ENCODE peak calls at places on chromosomes 16 and 17, in four cellular contexts. G, S, J and A are unnamed samples.

GRCh38 chr17:60804831-60805230 is 127.2 kb downstream of the BCAS3 start:
- DNase-seq in S (no peak), G (no peak), J (no peak), A (no peak)

GRCh38 chr17:7221281-7222092 is 1.7 kb downstream of the ACADVL start:
- DNase-seq in S (no peak), J (no peak), G (no peak), A (no peak)

GRCh38 chr17:980406-981291 is 1.1 kb upstream of the NXN start:
- DNase-seq in G (peak; percentile 79), S (peak; percentile 88), J (peak; percentile 59), A (no peak)

GRCh38 chr16:1152651-1153259 is at the start of gene CACNA1H:
- DNase-seq in G (no peak), J (peak; percentile 58), S (no peak), A (no peak)

GRCh38 chr16:28121527-28121926 is 58.0 kb upstream of the GSG1L start:
- DNase-seq in S (no peak), G (no peak), J (no peak), A (no peak)

GRCh38 chr17:7654832-7655540 is 4.3 kb downstream of the ATP1B2 start:
- DNase-seq in G (no peak), J (no peak), S (peak; percentile 22), A (no peak)

GRCh38 chr16:49881890-49882289 is 26.0 kb upstream of the ZNF423 start:
- DNase-seq in G (no peak), J (no peak), S (no peak), A (no peak)

GRCh38 chr17:247767-248166 is 66.3 kb upstream of the DOC2B start:
- DNase-seq in S (no peak), G (no peak), J (no peak), A (no peak)

GRCh38 chr16:10181196-10182162 is 749 bp downstream of the GRIN2A start:
- DNase-seq in S (peak; percentile 70), G (peak; percentile 54), J (peak; percentile 82), A (no peak)

GRCh38 chr17:44942456-44942855 is 5.1 kb downstream of the KIF18B start:
- DNase-seq in G (no peak), S (no peak), J (no peak), A (no peak)

GRCh38 chr17:28570716-28571254 is 539 bp downstream of the PIGS start:
- DNase-seq in G (no peak), S (no peak), J (no peak), A (no peak)

DNA sequence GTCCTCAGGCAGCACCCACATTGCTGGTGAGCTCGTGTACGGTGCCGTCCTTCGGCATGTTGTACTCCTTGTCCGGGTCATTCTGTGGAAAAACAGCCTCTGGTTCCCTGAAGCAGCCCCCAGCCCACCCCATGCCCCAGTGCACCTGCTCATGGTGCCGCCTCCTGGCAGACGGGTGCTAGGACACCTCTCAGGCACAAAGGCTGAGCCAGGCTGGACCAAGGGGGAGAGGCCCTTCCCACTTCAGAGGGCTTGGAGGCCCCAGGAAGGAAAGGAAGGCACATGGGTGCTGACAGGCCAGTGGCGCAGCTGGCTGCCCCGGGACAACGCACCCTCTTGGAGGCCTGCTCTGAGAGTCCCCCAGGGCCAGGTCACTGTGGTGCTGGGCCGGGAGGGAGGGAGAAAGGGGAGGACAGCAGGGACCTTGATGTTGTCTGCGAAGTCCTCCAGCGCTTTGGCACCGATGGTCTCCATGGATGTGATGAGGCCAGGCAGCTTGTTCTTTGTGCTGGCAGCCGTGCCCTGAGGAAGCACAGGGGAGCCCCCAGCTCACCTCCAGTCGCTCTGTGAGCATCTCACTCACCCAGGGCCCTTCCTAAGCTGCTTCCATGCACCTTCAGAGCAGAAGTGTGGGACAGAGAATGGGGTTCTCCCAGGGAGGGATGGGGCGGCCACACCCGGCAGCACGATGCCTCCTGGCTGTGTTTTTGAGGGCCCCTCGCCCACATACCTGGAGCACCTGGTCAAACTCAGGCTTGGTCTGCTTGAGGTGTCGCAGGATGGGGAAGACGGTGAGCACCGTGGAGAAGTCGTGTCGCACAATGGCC is 9.3 kb downstream of the ZACN start:
- DNase-seq in G (no peak), S (no peak), J (no peak), A (no peak)
- TF ChIP-seq CTCF in G (no peak), S (no peak), J (no peak), A (peak; percentile 22)

GRCh38 chr17:29931253-29931932 is 1.4 kb upstream of the SSH2 start:
- DNase-seq in S (peak; percentile 82), G (peak; percentile 74), J (peak; percentile 29), A (peak; percentile 62)

GRCh38 chr17:29929006-29929543 is 953 bp downstream of the SSH2 start:
- DNase-seq in S (peak; percentile 32), G (no peak), J (no peak), A (peak; percentile 28)

GRCh38 chr17:29927546-29927945 is 2.5 kb downstream of the SSH2 start:
- DNase-seq in S (peak; percentile 25), J (no peak), G (no peak), A (no peak)

GRCh38 chr17:29930399-29931010 is 477 bp upstream of the SSH2 start:
- DNase-seq in G (no peak), S (peak; percentile 68), J (no peak), A (peak; percentile 28)

DNA sequence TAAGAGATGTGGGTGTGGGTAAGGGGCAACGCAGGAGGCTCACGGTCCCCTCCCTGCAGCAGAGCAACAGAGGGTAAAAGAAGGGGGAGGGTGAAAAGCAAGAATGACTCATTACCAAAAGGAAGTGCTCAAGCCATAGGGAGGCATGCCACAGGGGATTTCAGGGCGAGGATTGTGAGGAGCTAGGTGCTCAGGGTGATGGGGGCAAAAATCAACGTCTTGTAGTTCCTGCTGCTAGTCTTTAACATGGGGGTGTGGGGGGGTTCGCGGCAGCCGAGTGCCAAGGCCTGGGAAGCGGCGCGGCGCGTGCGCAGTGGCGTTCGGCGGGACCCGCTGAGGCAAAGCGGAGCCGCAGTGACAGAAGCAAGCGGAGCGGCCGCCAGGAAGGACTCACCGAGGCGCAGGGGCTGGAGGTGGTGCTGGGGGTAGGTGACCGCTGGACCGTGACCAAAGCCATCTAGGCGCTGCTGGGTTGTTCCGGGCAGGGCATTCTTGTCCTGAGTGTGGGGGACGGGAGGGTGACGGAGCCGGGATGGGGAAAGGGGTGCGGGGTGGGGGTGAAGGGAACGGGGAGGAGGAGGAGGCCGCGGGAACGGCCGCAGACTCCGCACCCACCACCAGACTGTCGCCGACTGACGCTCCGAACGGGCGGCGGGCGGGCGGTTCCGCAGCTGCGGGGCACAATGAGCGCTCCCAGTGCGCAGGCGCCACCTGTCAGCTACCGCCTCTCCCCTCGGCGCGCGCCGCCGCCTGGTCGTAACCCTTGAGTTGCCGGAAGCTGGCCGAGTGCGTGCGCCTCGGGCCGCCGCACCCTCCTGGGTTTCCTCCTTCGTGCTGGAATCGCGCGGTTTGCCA is at the start of gene SSH2:
- DNase-seq in G (peak; percentile 93), J (peak; percentile 80), S (peak; percentile 69), A (peak; percentile 73)
- TF ChIP-seq CTCF in G (no peak), J (no peak), S (no peak), A (no peak)

GRCh38 chr17:65297384-65297783 is 160.2 kb downstream of the RGS9 start:
- DNase-seq in G (no peak), J (no peak), S (peak; percentile 38), A (peak; percentile 17)

GRCh38 chr17:65292430-65292829 is 155.3 kb downstream of the RGS9 start:
- DNase-seq in J (no peak), G (no peak), S (no peak), A (no peak)

GRCh38 chr17:65290616-65291015 is 153.4 kb downstream of the RGS9 start:
- DNase-seq in G (no peak), J (no peak), S (peak; percentile 21), A (no peak)

GRCh38 chr17:65293584-65294183 is 156.5 kb downstream of the RGS9 start:
- DNase-seq in J (no peak), G (no peak), S (no peak), A (no peak)

GRCh38 chr17:65294184-65294719 is 157.1 kb downstream of the RGS9 start:
- DNase-seq in S (peak; percentile 80), J (peak; percentile 46), G (peak; percentile 57), A (peak; percentile 27)
- TF ChIP-seq CTCF in S (peak; percentile 90), J (peak; percentile 86), G (peak; percentile 59), A (peak; percentile 81)

DNA sequence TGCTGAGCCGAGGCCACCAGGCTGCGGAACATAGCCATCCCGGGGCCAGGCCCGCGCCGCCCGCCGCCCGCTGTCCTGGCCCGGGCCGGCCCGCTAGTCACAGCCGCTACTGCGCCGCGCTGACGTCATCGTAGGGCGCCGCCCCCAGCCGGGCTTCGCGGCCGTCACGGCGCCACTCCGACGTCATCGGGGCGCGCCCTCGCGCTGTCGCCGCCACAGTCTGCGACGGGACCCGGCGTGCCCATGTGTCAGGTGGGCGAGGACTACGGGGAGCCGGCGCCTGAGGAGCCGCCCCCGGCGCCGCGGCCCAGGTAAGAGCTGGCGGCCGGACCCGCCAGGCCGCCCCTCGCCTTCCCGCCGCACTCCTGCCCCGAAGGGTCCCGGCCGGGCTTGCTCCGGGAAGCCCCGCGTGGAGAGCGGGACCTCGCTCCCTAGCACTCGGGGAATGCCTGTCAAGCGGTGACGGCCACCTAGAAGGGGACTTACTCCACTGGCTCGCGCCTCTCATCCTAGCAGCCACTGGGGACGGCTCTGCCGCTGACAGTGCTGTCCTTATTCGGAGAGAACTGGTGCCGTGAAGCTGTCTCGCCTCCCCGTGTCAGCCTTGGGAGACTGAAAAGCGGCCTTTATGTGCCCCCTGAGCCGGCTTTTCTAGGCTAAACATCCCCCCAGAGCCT is at the start of the genes CTU2 and RNF166:
- DNase-seq in G (peak; percentile 95), J (peak; percentile 84), S (peak; percentile 81), A (peak; percentile 51)
- TF ChIP-seq CTCF in G (no peak), J (no peak), S (no peak), A (no peak)

GRCh38 chr17:78315355-78316114 is 44.3 kb downstream of the SOCS3 start:
- DNase-seq in J (no peak), S (peak; percentile 92), G (peak; percentile 80), A (peak; percentile 90)
- TF ChIP-seq CTCF in J (no peak), S (no peak), G (no peak), A (peak; percentile 76)

DNA sequence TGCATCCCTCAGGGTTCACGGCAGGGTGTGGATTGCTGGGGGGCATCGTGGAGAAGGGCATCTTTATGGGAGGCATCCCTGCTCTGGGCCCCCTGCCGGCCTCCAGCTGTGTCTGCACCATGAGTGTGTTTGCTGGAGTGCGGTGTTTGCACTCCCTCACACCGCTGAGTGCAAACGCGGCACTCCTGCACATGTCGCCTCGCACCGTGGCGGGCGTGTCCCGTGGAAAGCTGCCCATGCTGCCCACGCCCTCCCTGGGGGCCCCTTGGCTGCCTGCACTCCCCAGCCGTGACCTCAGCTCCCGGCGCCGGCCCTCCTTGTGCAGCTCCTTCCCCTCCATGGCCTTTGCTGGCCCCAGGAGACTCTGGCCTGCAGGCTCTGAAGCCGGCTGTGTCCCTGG is 74.6 kb upstream of the ZNF750 start:
- DNase-seq in G (peak; percentile 72), S (no peak), J (no peak), A (no peak)
- TF ChIP-seq CTCF in G (peak; percentile 31), S (peak; percentile 57), J (no peak), A (peak; percentile 60)

DNA sequence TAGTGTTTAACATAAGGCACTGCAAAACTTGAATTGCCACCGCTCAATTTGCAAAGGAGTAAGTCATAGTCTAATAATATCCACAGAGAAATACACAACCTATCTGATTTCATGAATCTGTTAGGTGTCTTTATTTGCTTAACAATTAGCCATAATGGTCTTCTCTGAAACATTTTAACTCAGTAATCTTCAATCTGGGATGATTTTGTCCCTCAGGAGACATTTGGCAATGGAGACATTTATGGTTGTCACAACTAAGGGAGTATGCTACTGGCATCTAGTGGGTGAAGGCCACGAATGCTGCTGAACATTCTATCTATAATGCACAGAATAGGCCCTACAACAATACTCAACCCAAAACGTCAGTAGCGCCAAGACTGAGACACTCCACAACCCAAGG is 4.3 kb downstream of the UBE2G1 start:
- DNase-seq in G (no peak), J (no peak), S (peak; percentile 28), A (no peak)
- TF ChIP-seq CTCF in G (no peak), J (no peak), S (peak; percentile 16), A (peak; percentile 53)